ENCODE peak calls at places on chromosomes 3 and 15, in seven cellular contexts. W, G, C, K, D, F and P are unnamed samples.

GRCh38 chr3:73572371-73572770 is 52.4 kb downstream of the PDZRN3 start:
- DNase-seq in K (no peak), C (no peak), G (no peak), F (no peak), D (no peak), W (peak), P (peak)

GRCh38 chr3:185711255-185711870 is 113.5 kb downstream of the IGF2BP2 start:
- DNase-seq in W (peak), F (peak), D (peak), C (no peak), G (peak), K (no peak), P (no peak)

GRCh38 chr3:143035466-143036214 is 34.3 kb downstream of the U2SURP start:
- DNase-seq in D (no peak), K (no peak), C (no peak), F (no peak), G (peak), W (no peak), P (no peak)

GRCh38 chr3:42701371-42702065 is 1.1 kb downstream of the HHATL start:
- DNase-seq in W (no peak), D (peak), K (peak), G (no peak), C (peak), F (peak), P (peak)

GRCh38 chr15:44450172-44450571 is 22.7 kb downstream of the CTDSPL2 start:
- DNase-seq in D (no peak), K (no peak), W (no peak), C (no peak), G (no peak), F (no peak), P (no peak)

GRCh38 chr3:48826451-48826850 is 21.2 kb downstream of the PRKAR2A start:
- DNase-seq in F (no peak), G (peak), K (no peak), C (no peak), W (peak), D (no peak), P (no peak)

GRCh38 chr3:188946837-188947236 is 224.9 kb upstream of the TPRG1 start:
- DNase-seq in W (no peak), G (no peak), D (no peak), C (no peak), F (no peak), K (no peak), P (no peak)

GRCh38 chr3:126357299-126358037 is at the start of gene KLF15:
- DNase-seq in C (peak), G (peak), F (peak), D (peak), W (peak), K (peak), P (peak)

GRCh38 chr15:44438402-44438801 is 11.0 kb downstream of the CTDSPL2 start:
- DNase-seq in D (no peak), K (no peak), C (no peak), G (no peak), W (no peak), F (no peak), P (no peak)

GRCh38 chr3:16900779-16901440 is 16.2 kb downstream of the PLCL2 start:
- DNase-seq in F (no peak), K (no peak), D (no peak), C (no peak), W (no peak), G (no peak), P (no peak)

GRCh38 chr15:57542505-57542817 is 49.2 kb upstream of the MYZAP start:
- DNase-seq in F (no peak), C (no peak), W (no peak), G (no peak), D (no peak), K (no peak), P (no peak)

GRCh38 chr3:133948996-133949395 is 53.3 kb upstream of the RAB6B start:
- DNase-seq in K (peak), G (no peak), D (no peak), F (no peak), W (no peak), C (no peak), P (no peak)

GRCh38 chr3:126913524-126913923 is 69.4 kb upstream of the PLXNA1 start:
- DNase-seq in W (no peak), C (no peak), D (no peak), K (no peak), G (no peak), F (no peak), P (no peak)

GRCh38 chr3:14265246-14265962 is 86.8 kb downstream of the LSM3 start:
- DNase-seq in D (no peak), K (no peak), W (peak), G (peak), C (no peak), F (no peak), P (peak)

GRCh38 chr15:68582864-68583263 is 4.1 kb downstream of the CORO2B start:
- DNase-seq in K (no peak), D (no peak), W (no peak), F (no peak), G (no peak), C (no peak), P (no peak)
- H3K27ac ChIP-seq in K (no peak), D (no peak), W (no peak), F (no peak), G (no peak), C (peak), P (no peak)

DNA sequence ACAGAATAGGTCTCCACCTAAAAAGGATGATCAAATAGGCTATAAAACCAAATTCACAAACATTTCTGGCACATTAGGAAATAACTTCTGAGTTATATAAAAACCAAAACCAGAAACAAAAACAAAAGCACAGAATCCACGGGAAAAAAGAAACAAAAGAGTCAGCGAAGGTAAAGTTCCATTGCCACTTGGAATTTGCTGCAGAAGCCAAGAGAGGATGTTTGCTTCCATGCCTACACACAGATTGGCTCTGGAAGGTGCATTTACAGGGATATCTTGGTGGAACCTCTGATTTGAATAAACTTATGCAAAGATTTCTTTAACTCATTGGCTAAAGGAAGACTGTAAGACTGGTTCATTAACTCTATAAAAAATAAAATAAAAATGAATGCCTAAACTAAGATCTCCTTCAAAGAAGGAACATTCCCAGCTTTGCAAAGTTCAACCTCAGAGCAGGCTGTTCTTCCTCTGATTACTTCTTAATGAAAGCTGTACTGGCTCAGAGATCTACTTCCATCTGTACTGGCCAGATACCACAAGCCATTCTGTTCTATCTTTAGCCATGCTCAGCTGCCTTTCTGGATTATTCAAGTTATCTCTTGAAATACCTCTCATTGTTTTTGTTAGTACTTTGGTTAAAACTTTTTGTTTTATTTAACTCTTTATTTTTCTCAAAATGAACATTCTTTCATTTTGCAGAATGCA is 537.5 kb upstream of the CCDC54 start:
- DNase-seq in F (no peak), D (peak), G (peak), C (no peak), K (no peak), W (no peak), P (no peak)
- H3K27ac ChIP-seq in F (no peak), D (no peak), G (no peak), C (no peak), K (no peak), W (no peak), P (no peak)

DNA sequence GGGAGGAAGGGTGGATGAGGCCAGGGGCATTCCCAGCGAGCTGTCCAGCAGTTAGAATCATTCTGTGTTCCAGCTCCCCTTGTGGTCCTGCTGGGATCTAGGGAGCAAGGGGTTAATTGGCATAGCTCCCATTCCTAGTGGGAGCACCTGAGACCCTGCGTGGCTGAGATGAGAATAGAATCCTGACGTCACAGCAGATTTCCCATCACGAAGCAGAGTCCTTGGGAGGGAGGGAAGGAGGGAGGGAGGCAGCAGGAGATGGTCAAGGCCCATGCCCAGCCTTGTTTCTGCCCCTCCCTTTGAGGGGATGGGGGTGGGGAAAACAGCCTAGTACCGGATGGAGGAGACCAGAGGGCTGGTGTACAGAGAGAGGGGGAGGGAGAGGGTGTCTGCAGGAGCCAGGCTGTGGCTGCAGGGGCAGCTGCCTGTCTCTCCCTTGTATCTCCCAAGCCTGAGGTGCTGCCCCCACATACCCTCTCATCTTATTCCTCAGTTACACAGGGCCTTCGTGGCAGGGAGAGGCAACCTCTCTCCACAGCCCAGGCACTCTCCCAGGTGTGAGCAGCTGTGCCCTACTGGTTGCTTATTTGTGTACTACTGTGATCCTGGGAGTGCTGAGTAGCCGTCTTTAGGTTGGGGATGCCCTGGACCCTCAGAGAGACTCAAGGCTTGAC is 5.4 kb downstream of the TYRO3 start:
- DNase-seq in K (no peak), C (no peak), F (peak), G (no peak), D (no peak), W (no peak), P (no peak)
- H3K27ac ChIP-seq in K (no peak), C (peak), F (peak), G (no peak), D (no peak), W (no peak), P (peak)

DNA sequence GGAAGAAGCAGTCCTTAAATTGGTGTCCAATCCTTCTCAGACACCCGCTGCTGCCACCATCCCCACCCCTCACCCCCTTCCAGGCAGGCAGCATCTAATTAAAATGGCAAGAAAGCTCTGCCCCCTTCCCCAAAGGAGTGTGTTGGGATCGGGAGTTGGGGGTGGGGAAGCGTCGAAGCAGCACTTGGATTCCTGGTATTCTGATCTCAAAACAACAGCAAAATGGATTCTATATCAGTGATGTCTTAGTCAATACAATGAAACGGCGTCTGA is 1.4 kb downstream of the TNIK start:
- DNase-seq in W (no peak), K (no peak), C (no peak), D (no peak), F (peak), G (no peak), P (no peak)
- H3K27ac ChIP-seq in W (no peak), K (no peak), C (peak), D (peak), F (peak), G (peak), P (no peak)

GRCh38 chr15:101453123-101454120 is 36.1 kb downstream of the PCSK6 start:
- DNase-seq in D (no peak), G (no peak), C (no peak), K (no peak), F (no peak), W (no peak), P (no peak)
- H3K27ac ChIP-seq in D (no peak), G (no peak), C (no peak), K (no peak), F (no peak), W (no peak), P (no peak)

GRCh38 chr3:152428577-152428976 is 159.8 kb downstream of the MBNL1 start:
- DNase-seq in K (no peak), C (no peak), G (no peak), W (peak), F (no peak), D (no peak), P (no peak)
- H3K27ac ChIP-seq in K (no peak), C (no peak), G (no peak), W (no peak), F (no peak), D (no peak), P (no peak)

GRCh38 chr15:77420610-77421369 is at the start of gene HMG20A:
- DNase-seq in W (peak), K (peak), F (peak), D (peak), C (no peak), G (peak), P (peak)

GRCh38 chr15:77419050-77419835 is 661 bp downstream of the PEAK1 start:
- DNase-seq in G (peak), W (no peak), C (no peak), D (no peak), F (peak), K (peak), P (peak)

GRCh38 chr15:77419836-77420609 is at the start of gene PEAK1:
- DNase-seq in W (peak), K (peak), F (peak), D (peak), G (peak), C (peak), P (peak)

GRCh38 chr15:77418341-77419049 is 1.4 kb downstream of the PEAK1 start:
- DNase-seq in D (peak), K (no peak), W (no peak), C (no peak), G (peak), F (no peak), P (no peak)

GRCh38 chr15:77421370-77421700 is 647 bp downstream of the HMG20A start:
- DNase-seq in C (no peak), D (peak), F (peak), G (peak), W (no peak), K (no peak), P (peak)
- H3K27ac ChIP-seq in C (peak), D (peak), F (peak), G (peak), W (no peak), K (peak), P (peak)

GRCh38 chr3:46298871-46299607 is 54.9 kb upstream of the CCR2 start:
- DNase-seq in F (no peak), D (no peak), G (no peak), W (no peak), K (no peak), C (no peak), P (no peak)

GRCh38 chr3:46297658-46298423 is 55.6 kb downstream of the CCR3 start:
- DNase-seq in K (no peak), C (no peak), D (no peak), G (no peak), F (no peak), W (peak), P (peak)

GRCh38 chr3:46301122-46301835 is 52.6 kb upstream of the CCR2 start:
- DNase-seq in D (no peak), W (no peak), G (no peak), C (no peak), F (no peak), K (no peak), P (no peak)

GRCh38 chr3:46299608-46300460 is 54.1 kb upstream of the CCR2 start:
- DNase-seq in K (no peak), D (no peak), C (no peak), G (no peak), F (no peak), W (no peak), P (no peak)

DNA sequence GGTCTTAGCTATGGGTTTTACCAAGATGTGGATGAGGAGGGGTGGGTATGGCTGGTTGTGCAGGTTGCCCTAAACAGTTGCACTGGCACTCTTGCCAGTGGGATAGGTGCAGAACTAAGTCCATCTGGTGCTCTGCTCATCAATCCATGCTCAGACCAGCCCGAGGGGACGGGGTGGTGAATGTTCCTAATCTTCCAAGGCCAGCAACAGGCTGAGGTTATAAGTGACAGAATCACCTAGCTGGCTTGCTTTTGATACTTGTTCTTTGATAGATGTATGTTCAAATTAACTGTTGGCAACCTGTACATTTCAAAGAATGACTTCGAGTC is 53.5 kb upstream of the CCR2 start:
- DNase-seq in F (no peak), K (no peak), D (no peak), C (no peak), G (no peak), W (no peak), P (no peak)
- H3K27ac ChIP-seq in F (no peak), K (peak), D (no peak), C (no peak), G (no peak), W (no peak), P (no peak)

GRCh38 chr3:50270841-50271240 is 1.9 kb downstream of the SEMA3B start:
- DNase-seq in D (no peak), C (no peak), W (no peak), K (no peak), F (no peak), G (no peak), P (no peak)
- H3K27ac ChIP-seq in D (no peak), C (peak), W (no peak), K (peak), F (no peak), G (peak), P (peak)

GRCh38 chr3:35640186-35640584 is 860 bp downstream of the ARPP21 start:
- DNase-seq in F (no peak), W (no peak), C (no peak), K (no peak), D (no peak), G (no peak), P (no peak)

GRCh38 chr3:35639251-35640185 is at the start of gene ARPP21:
- DNase-seq in F (peak), K (peak), D (peak), W (no peak), C (no peak), G (no peak), P (no peak)

GRCh38 chr3:35640736-35641135 is 1.4 kb downstream of the ARPP21 start:
- DNase-seq in W (no peak), D (no peak), G (no peak), F (no peak), C (no peak), K (no peak), P (no peak)

GRCh38 chr3:35635931-35636683 is 3.2 kb upstream of the ARPP21 start:
- DNase-seq in K (no peak), G (no peak), F (no peak), C (no peak), W (no peak), D (no peak), P (no peak)

GRCh38 chr3:35638640-35639250 is 580 bp upstream of the ARPP21 start:
- DNase-seq in W (no peak), C (no peak), F (peak), D (no peak), K (no peak), G (no peak), P (no peak)
- H3K27ac ChIP-seq in W (no peak), C (peak), F (no peak), D (no peak), K (no peak), G (no peak), P (no peak)